ENCODE peak calls at places on chromosome 4, in five cellular contexts. One of them, this sample, is unnamed.

GRCh38 chr4:18593297-18594002 is 571.9 kb upstream of the LCORL start:
- DNase-seq in gastrocnemius medialis: no peak
- DNase-seq in Peyer's patch: peak
- DNase-seq in thyroid gland: peak
- DNase-seq in transverse colon: peak
- DNase-seq in this sample: peak

GRCh38 chr4:98997176-98997575 is 1.7 kb downstream of the METAP1 start:
- DNase-seq in thyroid gland: no peak
- DNase-seq in transverse colon: no peak
- DNase-seq in Peyer's patch: no peak
- DNase-seq in gastrocnemius medialis: no peak
- DNase-seq in this sample: peak

GRCh38 chr4:15944895-15945294 is 6.4 kb upstream of the FGFBP1 start:
- DNase-seq in gastrocnemius medialis: no peak
- DNase-seq in thyroid gland: no peak
- DNase-seq in Peyer's patch: no peak
- DNase-seq in transverse colon: no peak
- DNase-seq in this sample: no peak

GRCh38 chr4:966266-967112 is 6.9 kb downstream of the DGKQ start:
- DNase-seq in thyroid gland: no peak
- DNase-seq in gastrocnemius medialis: no peak
- DNase-seq in Peyer's patch: no peak
- DNase-seq in transverse colon: no peak
- DNase-seq in this sample: no peak

GRCh38 chr4:88737304-88738015 is 39.8 kb upstream of the NAP1L5 start:
- DNase-seq in gastrocnemius medialis: peak
- DNase-seq in Peyer's patch: peak
- DNase-seq in transverse colon: peak
- DNase-seq in thyroid gland: peak
- DNase-seq in this sample: no peak

GRCh38 chr4:168551211-168551610 is 54.4 kb downstream of the PALLD start:
- DNase-seq in transverse colon: no peak
- DNase-seq in gastrocnemius medialis: no peak
- DNase-seq in thyroid gland: no peak
- DNase-seq in Peyer's patch: no peak
- DNase-seq in this sample: no peak

GRCh38 chr4:19651481-19651880 is 600.2 kb upstream of the SLIT2 start:
- DNase-seq in gastrocnemius medialis: no peak
- DNase-seq in thyroid gland: no peak
- DNase-seq in transverse colon: no peak
- DNase-seq in Peyer's patch: no peak
- DNase-seq in this sample: no peak

GRCh38 chr4:112517067-112517588 is 1.1 kb upstream of the NEUROG2 start:
- DNase-seq in gastrocnemius medialis: no peak
- DNase-seq in transverse colon: no peak
- DNase-seq in Peyer's patch: no peak
- DNase-seq in thyroid gland: no peak
- DNase-seq in this sample: no peak

GRCh38 chr4:132527817-132528216 is 621.3 kb upstream of the PCDH10 start:
- DNase-seq in thyroid gland: no peak
- DNase-seq in transverse colon: no peak
- DNase-seq in gastrocnemius medialis: no peak
- DNase-seq in Peyer's patch: no peak
- DNase-seq in this sample: no peak

GRCh38 chr4:126777649-126778048 is 855.1 kb upstream of the INTU start:
- DNase-seq in transverse colon: no peak
- DNase-seq in gastrocnemius medialis: no peak
- DNase-seq in thyroid gland: no peak
- DNase-seq in Peyer's patch: no peak
- DNase-seq in this sample: no peak

GRCh38 chr4:168451744-168452394 is 28.4 kb downstream of the DDX60L start:
- DNase-seq in Peyer's patch: no peak
- DNase-seq in thyroid gland: no peak
- DNase-seq in gastrocnemius medialis: no peak
- DNase-seq in transverse colon: no peak
- DNase-seq in this sample: peak

GRCh38 chr4:179307297-179308136 is 1865.3 kb upstream of the AGA start:
- DNase-seq in thyroid gland: no peak
- DNase-seq in gastrocnemius medialis: no peak
- DNase-seq in transverse colon: peak
- DNase-seq in Peyer's patch: no peak
- DNase-seq in this sample: peak

GRCh38 chr4:54659213-54660144 is 1.7 kb downstream of the KIT start:
- DNase-seq in thyroid gland: peak
- DNase-seq in gastrocnemius medialis: no peak
- DNase-seq in Peyer's patch: no peak
- DNase-seq in transverse colon: no peak
- DNase-seq in this sample: peak

GRCh38 chr4:171203425-171203824 is 609.8 kb upstream of the GALNTL6 start:
- DNase-seq in gastrocnemius medialis: no peak
- DNase-seq in Peyer's patch: no peak
- DNase-seq in transverse colon: no peak
- DNase-seq in thyroid gland: no peak
- DNase-seq in this sample: no peak

GRCh38 chr4:32684160-32684559 is 1964.0 kb downstream of the PCDH7 start:
- DNase-seq in gastrocnemius medialis: no peak
- DNase-seq in transverse colon: no peak
- DNase-seq in thyroid gland: no peak
- DNase-seq in Peyer's patch: no peak
- DNase-seq in this sample: no peak

GRCh38 chr4:48290146-48290772 is 20.6 kb upstream of the TEC start:
- DNase-seq in Peyer's patch: no peak
- DNase-seq in thyroid gland: no peak
- DNase-seq in gastrocnemius medialis: no peak
- DNase-seq in transverse colon: peak
- DNase-seq in this sample: peak

GRCh38 chr4:173076903-173077629 is 91.5 kb upstream of the GALNT7 start:
- DNase-seq in Peyer's patch: no peak
- DNase-seq in gastrocnemius medialis: no peak
- DNase-seq in thyroid gland: no peak
- DNase-seq in transverse colon: no peak
- DNase-seq in this sample: no peak

GRCh38 chr4:73257995-73258667 is 467 bp downstream of the ANKRD17 start:
- DNase-seq in thyroid gland: peak
- DNase-seq in Peyer's patch: peak
- DNase-seq in gastrocnemius medialis: peak
- DNase-seq in transverse colon: no peak
- DNase-seq in this sample: peak

GRCh38 chr4:141933978-141934377 is 297.6 kb downstream of the IL15 start:
- DNase-seq in gastrocnemius medialis: no peak
- DNase-seq in Peyer's patch: no peak
- DNase-seq in transverse colon: no peak
- DNase-seq in thyroid gland: no peak
- DNase-seq in this sample: no peak

GRCh38 chr4:122783301-122784215 is 43.1 kb upstream of the FGF2 start:
- DNase-seq in thyroid gland: peak
- DNase-seq in transverse colon: peak
- DNase-seq in Peyer's patch: no peak
- DNase-seq in gastrocnemius medialis: no peak
- DNase-seq in this sample: no peak

GRCh38 chr4:136687118-136687517 is 845.2 kb downstream of the PCDH18 start:
- DNase-seq in gastrocnemius medialis: no peak
- DNase-seq in transverse colon: no peak
- DNase-seq in Peyer's patch: no peak
- DNase-seq in thyroid gland: no peak
- DNase-seq in this sample: no peak

GRCh38 chr4:30724217-30724616 is 4.0 kb downstream of the PCDH7 start:
- DNase-seq in transverse colon: no peak
- DNase-seq in gastrocnemius medialis: no peak
- DNase-seq in Peyer's patch: no peak
- DNase-seq in thyroid gland: peak
- DNase-seq in this sample: no peak

GRCh38 chr4:158678767-158679166 is 6.7 kb downstream of the ETFDH start:
- DNase-seq in transverse colon: no peak
- DNase-seq in Peyer's patch: no peak
- DNase-seq in thyroid gland: no peak
- DNase-seq in gastrocnemius medialis: no peak
- DNase-seq in this sample: no peak

GRCh38 chr4:158890294-158890693 is 121.5 kb downstream of the FNIP2 start:
- DNase-seq in gastrocnemius medialis: no peak
- DNase-seq in transverse colon: no peak
- DNase-seq in thyroid gland: no peak
- DNase-seq in Peyer's patch: no peak
- DNase-seq in this sample: no peak

GRCh38 chr4:139242511-139243051 is 37.4 kb downstream of the MGARP start:
- DNase-seq in thyroid gland: no peak
- DNase-seq in transverse colon: no peak
- DNase-seq in Peyer's patch: no peak
- DNase-seq in gastrocnemius medialis: no peak
- DNase-seq in this sample: no peak

DNA sequence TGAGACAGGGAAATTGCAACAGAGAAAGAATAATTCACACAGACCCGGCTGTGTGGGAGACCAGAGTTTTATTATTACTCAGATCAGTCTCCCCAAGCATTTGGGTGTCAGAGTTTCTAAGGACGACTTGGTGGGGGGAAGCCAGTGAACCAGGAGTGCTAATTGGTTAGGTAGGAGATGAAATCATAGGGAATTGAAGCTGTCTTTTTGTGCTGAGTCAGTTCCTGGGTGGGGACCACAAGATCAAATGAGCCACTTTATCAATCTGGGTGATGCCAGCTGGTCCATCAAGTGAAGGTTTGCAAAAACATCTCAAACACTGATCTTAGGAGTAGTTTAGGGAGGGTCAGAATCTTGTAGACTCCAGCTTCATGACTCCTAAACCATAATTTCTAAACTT is 560.7 kb downstream of the ADGRL3 start:
- DNase-seq in Peyer's patch: no peak
- DNase-seq in gastrocnemius medialis: no peak
- DNase-seq in transverse colon: no peak
- DNase-seq in thyroid gland: no peak
- DNase-seq in this sample: no peak
- TF ChIP-seq POLR2A in Peyer's patch: no peak
- TF ChIP-seq POLR2A in gastrocnemius medialis: no peak
- TF ChIP-seq POLR2A in transverse colon: no peak
- TF ChIP-seq POLR2A in thyroid gland: no peak
- TF ChIP-seq POLR2A in this sample: no peak

DNA sequence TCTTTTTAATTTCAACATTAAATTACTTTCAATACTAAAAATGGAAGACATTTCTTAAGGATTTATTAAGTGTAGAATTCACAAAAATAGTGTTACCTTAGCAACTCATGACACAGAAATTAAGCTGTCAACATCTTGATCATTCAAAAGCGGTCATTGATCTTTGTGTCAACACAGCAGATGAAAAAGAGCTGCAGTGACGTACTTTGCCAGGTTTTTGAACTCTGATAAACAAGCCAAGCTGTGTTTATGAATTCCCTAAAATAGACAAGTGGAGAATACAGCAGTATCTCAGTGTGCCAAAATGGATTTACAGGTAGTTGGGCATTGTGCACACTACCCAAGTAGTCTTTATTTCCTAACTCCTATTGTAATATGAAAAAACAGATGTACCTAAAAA is 1141.8 kb upstream of the PCDH7 start:
- DNase-seq in gastrocnemius medialis: no peak
- DNase-seq in Peyer's patch: no peak
- DNase-seq in thyroid gland: no peak
- DNase-seq in transverse colon: no peak
- DNase-seq in this sample: no peak
- TF ChIP-seq POLR2A in gastrocnemius medialis: no peak
- TF ChIP-seq POLR2A in Peyer's patch: no peak
- TF ChIP-seq POLR2A in thyroid gland: no peak
- TF ChIP-seq POLR2A in transverse colon: no peak
- TF ChIP-seq POLR2A in this sample: no peak

GRCh38 chr4:4858527-4858926 is 938 bp upstream of the MSX1 start:
- DNase-seq in transverse colon: no peak
- DNase-seq in gastrocnemius medialis: no peak
- DNase-seq in thyroid gland: no peak
- DNase-seq in Peyer's patch: no peak
- DNase-seq in this sample: no peak

GRCh38 chr4:4857809-4858508 is 1.5 kb upstream of the MSX1 start:
- DNase-seq in gastrocnemius medialis: no peak
- DNase-seq in thyroid gland: no peak
- DNase-seq in transverse colon: no peak
- DNase-seq in Peyer's patch: no peak
- DNase-seq in this sample: no peak

GRCh38 chr4:4860381-4860802 is 927 bp downstream of the MSX1 start:
- DNase-seq in transverse colon: no peak
- DNase-seq in Peyer's patch: no peak
- DNase-seq in thyroid gland: no peak
- DNase-seq in gastrocnemius medialis: no peak
- DNase-seq in this sample: no peak

GRCh38 chr4:4859799-4860380 is 425 bp downstream of the MSX1 start:
- DNase-seq in Peyer's patch: no peak
- DNase-seq in thyroid gland: no peak
- DNase-seq in gastrocnemius medialis: no peak
- DNase-seq in transverse colon: no peak
- DNase-seq in this sample: no peak

GRCh38 chr4:4859010-4859798 is at the start of gene MSX1:
- DNase-seq in Peyer's patch: peak
- DNase-seq in gastrocnemius medialis: peak
- DNase-seq in thyroid gland: peak
- DNase-seq in transverse colon: peak
- DNase-seq in this sample: peak
- TF ChIP-seq POLR2A in Peyer's patch: no peak
- TF ChIP-seq POLR2A in gastrocnemius medialis: peak
- TF ChIP-seq POLR2A in thyroid gland: no peak
- TF ChIP-seq POLR2A in transverse colon: no peak
- TF ChIP-seq POLR2A in this sample: no peak

GRCh38 chr4:83947111-83947510 is 411.2 kb downstream of the GPAT3 start:
- DNase-seq in gastrocnemius medialis: no peak
- DNase-seq in Peyer's patch: no peak
- DNase-seq in thyroid gland: no peak
- DNase-seq in transverse colon: no peak
- DNase-seq in this sample: no peak
- TF ChIP-seq POLR2A in gastrocnemius medialis: no peak
- TF ChIP-seq POLR2A in Peyer's patch: no peak
- TF ChIP-seq POLR2A in thyroid gland: no peak
- TF ChIP-seq POLR2A in transverse colon: no peak
- TF ChIP-seq POLR2A in this sample: no peak

DNA sequence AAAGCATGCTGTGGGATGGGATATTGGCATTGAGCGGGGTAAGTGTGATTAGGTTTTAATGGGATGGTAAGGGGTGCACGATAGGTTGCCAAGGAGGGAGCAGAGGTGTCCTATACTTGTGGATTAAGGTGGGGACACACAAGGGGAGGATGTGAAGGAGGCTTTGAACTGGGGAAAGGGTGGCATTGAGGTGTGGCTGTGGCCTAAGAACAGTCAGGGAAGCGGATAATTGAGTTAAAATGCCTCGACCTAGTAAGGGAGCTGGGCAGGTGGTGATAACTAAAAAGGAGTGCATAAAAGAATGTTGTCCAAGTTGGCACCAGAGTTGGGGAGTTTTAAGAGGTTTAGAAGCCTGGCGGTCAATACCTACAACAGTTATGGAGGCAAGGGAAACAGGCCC is 17.5 kb downstream of the KLKB1 start:
- DNase-seq in gastrocnemius medialis: no peak
- DNase-seq in Peyer's patch: no peak
- DNase-seq in thyroid gland: no peak
- DNase-seq in transverse colon: no peak
- DNase-seq in this sample: no peak
- TF ChIP-seq POLR2A in gastrocnemius medialis: no peak
- TF ChIP-seq POLR2A in Peyer's patch: no peak
- TF ChIP-seq POLR2A in thyroid gland: no peak
- TF ChIP-seq POLR2A in transverse colon: no peak
- TF ChIP-seq POLR2A in this sample: no peak